ENCODE peak calls at places on chromosome 3, in eight cellular contexts. Z is RWPE1, O is psoas muscle, H is endothelial cell, K is IMR-90, E is WTC11, V is brain microvascular endothelial cell, M is left ventricle myocardium inferior. B is an unnamed sample.

GRCh38 chr3:56633201-56633600 is 49.9 kb downstream of the TASOR start:
- DNase-seq in Z (no peak), O (no peak), H (no peak), K (no peak), E (no peak), V (no peak), M (no peak), B (no peak)

GRCh38 chr3:139123377-139124095 is 78.8 kb upstream of the PRR23C start:
- DNase-seq in Z (no peak), O (no peak), H (no peak), K (no peak), E (no peak), V (no peak), M (no peak), B (no peak)

GRCh38 chr3:29313074-29313473 is 32.2 kb downstream of the RBMS3 start:
- DNase-seq in Z (no peak), O (no peak), H (no peak), K (peak; percentile 59), E (no peak), V (no peak), M (no peak), B (no peak)

GRCh38 chr3:102733811-102734574 is 299.2 kb downstream of the ZPLD1 start:
- DNase-seq in Z (no peak), O (no peak), H (no peak), K (no peak), E (no peak), V (no peak), M (no peak), B (no peak)

GRCh38 chr3:53194218-53195065 is 33.4 kb downstream of the PRKCD start:
- DNase-seq in Z (no peak), O (peak; percentile 72), H (peak; percentile 41), K (peak; percentile 39), E (no peak), V (peak; percentile 22), M (peak; percentile 56), B (peak; percentile 65)

GRCh38 chr3:194536883-194537637 is 50.3 kb upstream of the ATP13A3 start:
- DNase-seq in Z (peak; percentile 44), O (peak; percentile 64), H (no peak), K (peak; percentile 28), E (no peak), V (no peak), M (peak; percentile 33), B (no peak)

GRCh38 chr3:11200679-11200952 is 46.3 kb downstream of the HRH1 start:
- DNase-seq in Z (no peak), O (no peak), H (no peak), K (peak; percentile 33), E (no peak), V (no peak), M (no peak), B (no peak)

GRCh38 chr3:169203631-169204550 is 459.6 kb downstream of the MECOM start:
- DNase-seq in Z (no peak), O (no peak), H (no peak), K (no peak), E (no peak), V (no peak), M (no peak), B (no peak)

GRCh38 chr3:4162132-4162531 is 141.0 kb upstream of the SETMAR start:
- DNase-seq in Z (no peak), O (no peak), H (no peak), K (no peak), E (no peak), V (no peak), M (peak; percentile 29), B (no peak)

GRCh38 chr3:53534996-53535395 is 40.6 kb downstream of the CACNA1D start:
- DNase-seq in Z (no peak), O (no peak), H (no peak), K (no peak), E (no peak), V (no peak), M (no peak), B (peak; percentile 61)

GRCh38 chr3:10224794-10225660 is 23.2 kb upstream of the TATDN2 start:
- DNase-seq in Z (peak; percentile 42), O (peak; percentile 78), H (peak; percentile 54), K (peak; percentile 66), E (peak; percentile 68), V (peak; percentile 59), M (peak; percentile 56), B (peak; percentile 46)

GRCh38 chr3:169085827-169086226 is 577.7 kb downstream of the MECOM start:
- DNase-seq in Z (peak; percentile 74), O (no peak), H (no peak), K (peak; percentile 94), E (no peak), V (peak; percentile 89), M (no peak), B (no peak)

GRCh38 chr3:45748068-45748467 is 48.3 kb downstream of the SLC6A20 start:
- DNase-seq in Z (no peak), O (no peak), H (no peak), K (no peak), E (no peak), V (no peak), M (no peak), B (no peak)
- TF ChIP-seq CTCF in Z (no peak), O (no peak), H (no peak), K (no peak), E (no peak), V (no peak), M (no peak), B (no peak)

GRCh38 chr3:22731901-22732300 is 471.2 kb upstream of the UBE2E2 start:
- DNase-seq in Z (no peak), O (no peak), H (no peak), K (no peak), E (no peak), V (no peak), M (no peak), B (no peak)

GRCh38 chr3:22730701-22731100 is 472.4 kb upstream of the UBE2E2 start:
- DNase-seq in Z (no peak), O (no peak), H (no peak), K (no peak), E (no peak), V (no peak), M (no peak), B (no peak)

GRCh38 chr3:22729212-22729611 is 473.9 kb upstream of the UBE2E2 start:
- DNase-seq in Z (peak; percentile 49), O (no peak), H (no peak), K (no peak), E (no peak), V (no peak), M (no peak), B (no peak)

GRCh38 chr3:22728406-22728805 is 474.7 kb upstream of the UBE2E2 start:
- DNase-seq in Z (no peak), O (no peak), H (no peak), K (no peak), E (no peak), V (no peak), M (no peak), B (no peak)

GRCh38 chr3:22729981-22730380 is 473.1 kb upstream of the UBE2E2 start:
- DNase-seq in Z (no peak), O (no peak), H (peak; percentile 8), K (peak; percentile 0), E (no peak), V (peak; percentile 25), M (no peak), B (no peak)
- TF ChIP-seq CTCF in Z (peak; percentile 19), O (no peak), H (peak; percentile 56), K (no peak), E (no peak), V (peak; percentile 50), M (peak; percentile 23), B (no peak)

DNA sequence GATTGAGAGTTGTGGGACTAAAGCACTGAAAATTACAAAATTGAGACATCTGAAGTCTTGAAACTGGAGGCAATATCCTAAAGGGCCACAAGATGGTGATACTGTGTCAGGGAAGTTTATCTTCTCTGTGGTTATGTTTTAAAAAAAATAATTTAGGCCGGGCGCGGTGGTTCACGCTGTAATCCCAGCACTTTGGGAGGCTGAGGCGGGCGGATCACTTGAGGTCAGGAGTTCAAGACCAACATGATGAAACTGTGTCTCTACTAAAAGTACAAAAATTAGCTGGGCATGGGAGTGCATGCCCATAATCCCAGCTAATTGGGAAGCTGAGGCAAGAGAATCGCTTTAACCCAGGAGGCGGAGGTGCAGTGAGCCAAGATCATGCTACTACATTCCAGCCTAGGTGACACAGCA is 17.9 kb upstream of the NIT2 start:
- DNase-seq in Z (peak; percentile 45), O (peak; percentile 63), H (peak; percentile 25), K (peak; percentile 68), E (no peak), V (peak; percentile 64), M (no peak), B (peak; percentile 13)
- TF ChIP-seq CTCF in Z (peak; percentile 70), O (peak; percentile 64), H (peak; percentile 71), K (peak; percentile 70), E (peak; percentile 34), V (peak; percentile 67), M (peak; percentile 77), B (peak; percentile 63)

DNA sequence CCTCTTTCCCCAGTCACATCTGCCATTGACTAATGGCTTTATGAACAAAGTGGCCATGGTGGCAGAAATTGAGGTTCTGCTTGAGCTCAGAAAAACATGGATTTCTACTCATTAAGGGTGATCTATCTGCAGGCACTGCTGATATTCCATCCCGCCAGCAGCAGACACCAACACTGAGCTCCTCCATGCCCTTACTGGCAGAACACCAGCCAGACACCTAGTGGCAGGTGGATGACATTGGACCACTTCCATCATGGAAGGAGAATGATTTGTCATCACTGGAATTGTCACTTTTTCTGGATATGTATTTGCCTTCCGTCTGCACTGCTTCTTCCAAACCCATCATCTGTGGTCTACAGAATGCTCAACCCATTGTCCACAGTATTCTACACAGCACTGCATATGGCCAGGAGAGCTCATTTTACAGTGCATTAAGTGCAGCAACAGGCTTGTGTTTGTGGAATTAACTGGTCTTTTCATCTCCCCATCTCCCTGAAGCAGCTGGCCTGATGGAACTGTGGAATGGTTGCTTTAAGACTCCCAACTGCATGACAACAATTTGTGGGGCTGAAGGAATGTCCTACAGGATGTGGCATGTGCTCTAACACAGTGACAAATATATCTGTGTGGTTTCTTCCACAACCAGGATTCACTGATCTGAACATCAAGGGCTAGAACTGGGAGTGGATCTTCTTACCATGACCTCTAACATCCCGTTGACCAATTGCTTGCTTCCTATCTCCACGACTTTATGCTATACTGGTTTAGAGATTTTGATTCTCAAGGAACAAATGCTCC is 103.4 kb downstream of the WNT7A start:
- DNase-seq in Z (no peak), O (no peak), H (no peak), K (no peak), E (no peak), V (no peak), M (no peak), B (no peak)
- TF ChIP-seq CTCF in Z (no peak), O (no peak), H (no peak), K (no peak), E (no peak), V (no peak), M (no peak), B (no peak)

GRCh38 chr3:13192471-13193213 is 119.4 kb upstream of the IQSEC1 start:
- DNase-seq in Z (no peak), O (no peak), H (peak; percentile 51), K (peak; percentile 6), E (peak; percentile 54), V (no peak), M (no peak), B (peak; percentile 35)
- TF ChIP-seq CTCF in Z (peak; percentile 20), O (no peak), H (peak; percentile 56), K (peak; percentile 14), E (peak; percentile 41), V (peak; percentile 75), M (peak; percentile 33), B (peak; percentile 49)